ENCODE peak calls at places on chromosome 15, in four cellular contexts. T, Q, K and H are unnamed samples.

GRCh38 chr15:97692317-97693015 is 268.0 kb upstream of the ARRDC4 start:
- DNase-seq in T (no peak), Q (no peak), K (no peak), H (peak)

GRCh38 chr15:28191832-28192231 is 92.7 kb upstream of the OCA2 start:
- DNase-seq in T (no peak), Q (no peak), K (no peak), H (peak)

GRCh38 chr15:27468151-27468556 is 497.2 kb downstream of the GABRG3 start:
- DNase-seq in T (no peak), Q (no peak), K (no peak), H (no peak)

GRCh38 chr15:100973351-100974034 is 54.3 kb downstream of the LRRK1 start:
- DNase-seq in T (no peak), Q (no peak), K (no peak), H (peak)

GRCh38 chr15:28957606-28958498 is 72.1 kb downstream of the APBA2 start:
- DNase-seq in T (no peak), Q (peak), K (no peak), H (no peak)

GRCh38 chr15:68818671-68819450 is 1.8 kb downstream of the ANP32A start:
- DNase-seq in T (no peak), Q (peak), K (peak), H (peak)

GRCh38 chr15:96756656-96757055 is 426.2 kb downstream of the NR2F2 start:
- DNase-seq in T (no peak), Q (no peak), K (no peak), H (no peak)

GRCh38 chr15:83854314-83854713 is 200.4 kb downstream of the ADAMTSL3 start:
- DNase-seq in T (no peak), Q (no peak), K (no peak), H (no peak)

GRCh38 chr15:52529289-52529929 is 729 bp upstream of the MYO5A start:
- DNase-seq in T (no peak), Q (no peak), K (no peak), H (no peak)

GRCh38 chr15:45710657-45711056 is 75.8 kb downstream of the SQOR start:
- DNase-seq in T (no peak), Q (no peak), K (no peak), H (no peak)

GRCh38 chr15:66702035-66702769 is at the start of gene SMAD6:
- DNase-seq in T (no peak), Q (peak), K (peak), H (peak)

GRCh38 chr15:72824112-72824511 is 40.6 kb upstream of the ADPGK start:
- DNase-seq in T (no peak), Q (no peak), K (no peak), H (no peak)

GRCh38 chr15:83170474-83171165 is 37.0 kb downstream of the HDGFL3 start:
- DNase-seq in T (no peak), Q (no peak), K (no peak), H (no peak)

GRCh38 chr15:67578020-67578600 is 35.6 kb downstream of the MAP2K5 start:
- DNase-seq in T (no peak), Q (no peak), K (no peak), H (no peak)

GRCh38 chr15:96870510-96871039 is 540.1 kb downstream of the NR2F2 start:
- DNase-seq in T (no peak), Q (no peak), K (no peak), H (no peak)

GRCh38 chr15:64883097-64883581 is 28.6 kb upstream of the ANKDD1A start:
- DNase-seq in T (peak), Q (no peak), K (no peak), H (no peak)

GRCh38 chr15:64874131-64874530 is 32.4 kb downstream of the PLEKHO2 start:
- DNase-seq in T (no peak), Q (no peak), K (no peak), H (no peak)

GRCh38 chr15:64875641-64876223 is 34.0 kb downstream of the PLEKHO2 start:
- DNase-seq in T (no peak), Q (no peak), K (no peak), H (no peak)

GRCh38 chr15:64878708-64879107 is 33.0 kb upstream of the ANKDD1A start:
- DNase-seq in T (no peak), Q (no peak), K (no peak), H (no peak)

GRCh38 chr15:64877435-64877834 is 34.3 kb upstream of the ANKDD1A start:
- DNase-seq in T (no peak), Q (no peak), K (no peak), H (no peak)
- TF ChIP-seq POLR2AphosphoS5 in T (no peak), Q (no peak), K (no peak), H (no peak)

GRCh38 chr15:57922780-57923179 is 142.7 kb downstream of the ALDH1A2 start:
- DNase-seq in T (no peak), Q (no peak), K (no peak), H (peak)

GRCh38 chr15:57925650-57926049 is 139.9 kb downstream of the ALDH1A2 start:
- DNase-seq in T (no peak), Q (no peak), K (no peak), H (no peak)

GRCh38 chr15:57924536-57924935 is 141.0 kb downstream of the ALDH1A2 start:
- DNase-seq in T (no peak), Q (no peak), K (no peak), H (no peak)

GRCh38 chr15:57923311-57923710 is 142.2 kb downstream of the ALDH1A2 start:
- DNase-seq in T (no peak), Q (no peak), K (no peak), H (no peak)

DNA sequence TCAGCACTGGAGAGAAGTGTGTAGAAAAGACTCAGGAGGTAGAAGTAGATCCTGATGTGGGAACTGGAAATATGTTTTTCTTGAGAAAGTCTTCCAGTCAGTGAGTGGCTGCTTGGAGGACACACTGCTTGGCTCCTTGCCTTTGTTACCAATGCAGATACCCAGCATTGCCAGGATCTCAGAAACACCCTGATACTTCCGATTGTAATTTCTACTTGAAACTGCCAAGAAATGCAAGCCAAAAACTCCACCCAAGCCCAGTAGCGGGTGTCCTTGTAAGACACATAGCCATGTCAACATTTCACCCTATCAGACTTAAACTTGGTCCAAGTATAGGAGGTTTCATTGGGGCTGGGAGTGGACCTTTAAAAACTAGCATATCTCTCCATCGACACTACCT is 141.8 kb downstream of the ALDH1A2 start:
- DNase-seq in T (no peak), Q (no peak), K (no peak), H (no peak)
- H2AFZ ChIP-seq in T (no peak), Q (no peak), K (no peak), H (no peak)

GRCh38 chr15:90189781-90190467 is 11.2 kb upstream of the SEMA4B start:
- DNase-seq in T (no peak), Q (no peak), K (peak), H (no peak)

GRCh38 chr15:90187257-90187868 is 13.8 kb upstream of the SEMA4B start:
- DNase-seq in T (no peak), Q (no peak), K (no peak), H (no peak)

GRCh38 chr15:90191344-90191687 is 9.8 kb upstream of the SEMA4B start:
- DNase-seq in T (no peak), Q (no peak), K (no peak), H (no peak)

GRCh38 chr15:90190606-90191343 is 10.4 kb upstream of the SEMA4B start:
- DNase-seq in T (no peak), Q (no peak), K (peak), H (no peak)

DNA sequence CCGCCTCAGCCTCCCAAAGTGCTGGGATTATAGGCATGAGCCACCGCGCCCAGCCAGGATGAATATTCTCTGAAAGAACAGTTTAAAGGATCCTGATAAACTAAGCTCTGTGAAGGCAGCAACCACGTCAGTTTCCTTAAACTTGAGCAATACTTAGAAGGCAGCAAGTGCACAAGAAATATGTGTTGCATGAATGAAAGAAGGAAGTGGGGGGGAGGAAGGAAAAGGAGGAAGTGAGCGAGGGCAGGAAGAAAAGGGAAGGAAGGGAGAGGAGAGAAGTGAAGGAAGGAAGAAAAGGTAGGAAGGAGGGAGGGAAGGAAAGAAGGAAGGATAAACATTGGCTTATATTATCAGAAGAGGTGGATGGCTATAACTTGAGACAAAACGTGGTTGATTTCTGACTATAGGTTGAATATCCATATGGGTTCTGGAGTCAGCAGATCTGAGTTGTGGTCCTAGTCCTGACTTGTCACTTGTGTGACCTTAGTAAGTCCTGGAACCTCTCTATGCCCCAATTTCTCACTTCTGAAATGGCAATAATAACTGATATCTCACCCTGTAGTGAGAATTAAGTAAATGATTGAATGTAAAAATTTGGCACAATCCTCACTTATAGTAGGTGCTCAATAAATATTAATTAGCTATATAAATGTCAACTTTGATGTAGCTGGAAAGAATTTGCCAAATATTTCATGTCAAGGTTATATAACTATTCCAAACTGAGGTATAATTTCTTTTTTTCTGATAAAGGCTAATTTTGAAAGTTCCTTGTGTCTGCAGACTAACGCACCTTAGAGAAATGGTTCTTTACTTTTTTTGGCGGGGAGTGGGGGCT is 12.0 kb upstream of the SEMA4B start:
- DNase-seq in T (no peak), Q (no peak), K (no peak), H (no peak)
- TF ChIP-seq NFIC in T (no peak), Q (no peak), K (peak), H (no peak)

GRCh38 chr15:65577129-65577996 is 33.6 kb downstream of the INTS14 start:
- DNase-seq in T (no peak), Q (no peak), K (no peak), H (no peak)
- TF ChIP-seq POLR2AphosphoS5 in T (no peak), Q (no peak), K (peak), H (no peak)

GRCh38 chr15:26372712-26373111 is 400.2 kb downstream of the GABRB3 start:
- DNase-seq in T (no peak), Q (no peak), K (no peak), H (no peak)
- H2AFZ ChIP-seq in T (no peak), Q (no peak), K (no peak), H (no peak)